ENCODE peak calls at places on chromosomes 7 and 10, in four cellular contexts. D is GM23248, B is T-helper 9 cell, Q is T-helper 1 cell. X is an unnamed sample.

GRCh38 chr10:47369251-47369894 is 14.7 kb downstream of the ZNF488 start:
- DNase-seq in Q (no peak), D (no peak), B (no peak), X (no peak)

GRCh38 chr10:109914966-109915365 is 8.3 kb downstream of the XPNPEP1 start:
- DNase-seq in D (peak; percentile 92), Q (peak; percentile 70), B (no peak), X (peak; percentile 65)

GRCh38 chr7:46357290-46357689 is 436.2 kb upstream of the IGFBP3 start:
- DNase-seq in D (no peak), B (no peak), Q (no peak), X (no peak)

GRCh38 chr7:10128748-10129147 is 844.9 kb upstream of the PHF14 start:
- DNase-seq in D (no peak), Q (no peak), B (no peak), X (no peak)

GRCh38 chr7:55432937-55433784 is 68.0 kb downstream of the LANCL2 start:
- DNase-seq in B (no peak), Q (peak; percentile 39), D (peak; percentile 55), X (no peak)

GRCh38 chr7:82945480-82945879 is 217.2 kb downstream of the PCLO start:
- DNase-seq in B (no peak), Q (no peak), D (no peak), X (no peak)

GRCh38 chr7:8387551-8388256 is 45.7 kb upstream of the NXPH1 start:
- DNase-seq in D (no peak), B (no peak), Q (no peak), X (no peak)

GRCh38 chr10:13816195-13816926 is 229.6 kb downstream of the PRPF18 start:
- DNase-seq in D (peak; percentile 10), Q (no peak), B (no peak), X (no peak)

GRCh38 chr7:66152538-66153191 is 38.0 kb downstream of the CRCP start:
- DNase-seq in Q (no peak), B (no peak), D (peak; percentile 46), X (no peak)

X was measured in naive thymus-derived CD4-positive, alpha-beta T cell.